ENCODE peak calls at places on chromosomes 16 and 17, in six cellular contexts. E is cardiac muscle cell; T is CD8-positive, alpha-beta memory T cell; B is stomach; D is breast epithelium; C is psoas muscle. Q is an unnamed sample.

GRCh38 chr17:50186661-50187402 is 14.6 kb downstream of the COL1A1 start:
- DNase-seq in E (peak), T (no peak), B (no peak), D (no peak), C (no peak), Q (no peak)

GRCh38 chr17:59893617-59894100 is 738 bp downstream of the RPS6KB1 start:
- DNase-seq in E (peak), T (no peak), B (no peak), D (no peak), C (no peak), Q (peak)

GRCh38 chr17:20156196-20157077 is 147.3 kb downstream of the SPECC1 start:
- DNase-seq in E (peak), T (no peak), B (peak), D (no peak), C (peak), Q (no peak)

GRCh38 chr17:5467416-5467815 is 1.4 kb downstream of the DHX33 start:
- DNase-seq in E (peak), T (no peak), B (no peak), D (no peak), C (no peak), Q (no peak)

GRCh38 chr17:80361495-80362220 is 53.3 kb upstream of the ENDOV start:
- DNase-seq in E (peak), T (no peak), B (no peak), D (peak), C (no peak), Q (no peak)

GRCh38 chr16:81190667-81191066 is 47.8 kb upstream of the BCO1 start:
- DNase-seq in E (peak), T (no peak), B (no peak), D (no peak), C (no peak), Q (peak)

GRCh38 chr17:82937411-82938371 is 97.9 kb upstream of the ZNF750 start:
- DNase-seq in E (no peak), T (no peak), B (peak), D (peak), C (peak), Q (no peak)

GRCh38 chr16:27362570-27363245 is 39.3 kb upstream of the IL21R start:
- DNase-seq in E (no peak), T (no peak), B (no peak), D (no peak), C (no peak), Q (no peak)

GRCh38 chr17:38752930-38753506 is 477 bp downstream of the PSMB3 start:
- DNase-seq in E (no peak), T (no peak), B (no peak), D (no peak), C (no peak), Q (no peak)

GRCh38 chr16:397736-398332 is 835 bp downstream of the NME4 start:
- DNase-seq in E (peak), T (no peak), B (peak), D (peak), C (peak), Q (peak)

GRCh38 chr17:74243013-74243755 is 29.8 kb downstream of the TTYH2 start:
- DNase-seq in E (no peak), T (no peak), B (peak), D (no peak), C (no peak), Q (peak)

GRCh38 chr16:58501242-58502131 is 1.5 kb downstream of the NDRG4 start:
- DNase-seq in E (no peak), T (peak), B (peak), D (peak), C (no peak), Q (no peak)

GRCh38 chr16:1223355-1224214 is 1.5 kb downstream of the TPSG1 start:
- DNase-seq in E (no peak), T (no peak), B (no peak), D (no peak), C (no peak), Q (no peak)

GRCh38 chr16:67672739-67673662 is 6.4 kb downstream of the C16orf86 start:
- DNase-seq in E (peak), T (no peak), B (peak), D (peak), C (peak), Q (peak)

GRCh38 chr17:40038882-40039513 is 15.2 kb downstream of the MED24 start:
- DNase-seq in E (peak), T (no peak), B (peak), D (peak), C (peak), Q (peak)

GRCh38 chr16:51538707-51539604 is 387.9 kb upstream of the SALL1 start:
- DNase-seq in E (peak), T (no peak), B (no peak), D (no peak), C (no peak), Q (no peak)

GRCh38 chr17:69719474-69720048 is 305.1 kb downstream of the MAP2K6 start:
- DNase-seq in E (no peak), T (no peak), B (no peak), D (no peak), C (no peak), Q (no peak)

GRCh38 chr17:46817151-46817900 is 1.2 kb downstream of the WNT3 start:
- DNase-seq in E (no peak), T (no peak), B (no peak), D (no peak), C (no peak), Q (no peak)

GRCh38 chr17:81676906-81677305 is 6.7 kb downstream of the ARL16 start:
- DNase-seq in E (no peak), T (no peak), B (no peak), D (no peak), C (no peak), Q (no peak)
- H3K27ac ChIP-seq in E (peak), T (no peak), B (no peak), D (peak), C (no peak), Q (no peak)

DNA sequence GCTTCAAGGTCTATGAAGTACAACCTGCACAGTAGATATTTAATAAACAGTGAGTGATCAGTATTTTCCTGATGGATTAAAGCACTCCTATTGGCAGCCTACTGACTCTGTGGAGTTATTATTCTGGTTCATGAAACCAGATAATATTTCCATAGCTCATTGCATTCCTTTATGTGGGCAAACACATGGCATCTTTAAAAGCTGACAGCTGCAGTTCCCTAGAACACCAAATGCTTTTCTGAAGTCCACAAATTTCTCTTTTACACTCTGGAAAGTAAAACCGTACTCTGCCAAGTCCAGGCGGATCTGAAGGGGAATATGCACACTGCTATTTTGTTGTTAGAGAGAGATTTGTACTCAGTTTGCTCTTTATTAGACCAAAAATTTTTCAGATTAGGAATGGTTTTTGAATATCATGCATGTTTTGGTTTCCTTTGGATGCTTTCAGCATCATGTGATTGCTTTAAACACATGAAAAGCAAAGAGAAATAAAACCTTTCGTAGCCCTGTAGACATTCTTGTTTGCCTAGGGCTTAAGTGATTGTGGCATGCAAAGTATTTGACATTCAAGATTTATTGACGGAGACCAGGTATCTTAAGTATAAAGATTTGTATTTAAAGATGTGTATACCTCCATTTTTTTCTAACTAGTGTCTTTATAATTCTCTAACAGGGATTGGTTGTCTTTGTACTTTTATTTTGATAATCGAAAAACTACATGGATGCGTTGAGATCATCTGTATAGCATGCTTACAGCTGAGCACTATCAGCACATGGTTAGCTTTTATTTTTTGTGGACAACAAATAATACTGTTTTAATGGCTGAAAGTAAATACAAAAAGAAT is 19.5 kb downstream of the SEC14L1 start:
- DNase-seq in E (no peak), T (no peak), B (no peak), D (no peak), C (no peak), Q (no peak)
- H3K27ac ChIP-seq in E (peak), T (no peak), B (no peak), D (peak), C (peak), Q (peak)

DNA sequence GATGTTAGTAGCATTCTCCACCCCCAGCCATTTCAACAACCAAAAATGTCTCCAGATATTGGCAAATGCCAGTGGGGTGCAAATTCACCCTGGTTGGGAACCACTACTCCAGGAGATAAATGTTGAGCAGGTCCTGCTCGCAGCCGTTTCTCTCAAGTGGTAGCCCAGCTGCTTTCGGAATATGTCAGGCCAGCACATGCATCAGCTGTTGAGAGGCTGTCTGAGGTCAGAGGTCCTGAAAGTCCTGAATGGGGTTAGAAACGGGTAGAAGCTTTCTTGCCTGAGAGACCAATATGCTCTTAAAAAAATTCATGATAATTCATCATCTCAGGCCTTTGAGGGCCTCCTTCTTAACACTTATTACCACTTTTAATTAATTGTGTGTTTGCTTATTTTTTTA is 31.0 kb downstream of the TEKT5 start:
- DNase-seq in E (no peak), T (no peak), B (no peak), D (no peak), C (no peak), Q (no peak)
- H3K27ac ChIP-seq in E (no peak), T (no peak), B (no peak), D (no peak), C (no peak), Q (no peak)

DNA sequence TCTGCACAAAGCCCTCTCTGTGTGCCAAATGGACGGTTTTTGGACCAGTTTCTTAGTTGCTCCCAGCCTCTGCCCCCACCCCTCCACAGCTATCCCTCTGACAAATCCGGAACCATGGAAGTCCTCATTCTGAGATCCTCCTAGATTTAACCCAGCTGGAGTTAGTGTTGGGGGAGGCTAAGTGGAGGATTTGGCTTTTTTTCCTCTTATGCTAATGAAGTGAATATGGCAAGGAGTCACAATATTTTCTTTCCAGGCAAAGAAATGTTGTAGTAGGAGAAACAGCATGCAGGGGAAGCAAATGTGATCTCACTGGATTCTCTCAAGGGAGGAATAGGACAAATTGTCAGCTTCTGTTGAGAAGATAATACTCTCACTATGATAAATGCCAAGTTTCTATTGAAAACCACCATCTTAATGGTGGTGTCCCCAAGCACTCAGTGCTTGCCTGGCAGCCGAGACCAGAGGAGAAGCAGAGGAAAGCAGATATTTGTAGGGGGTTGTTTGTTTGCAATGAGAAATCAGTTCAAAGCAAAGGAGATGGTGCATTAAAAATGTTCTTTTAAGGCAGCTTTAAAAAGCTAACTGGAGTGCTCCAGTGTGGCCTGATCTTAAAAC is 159.5 kb downstream of the MSI2 start:
- DNase-seq in E (peak), T (no peak), B (no peak), D (no peak), C (no peak), Q (no peak)
- H3K27ac ChIP-seq in E (no peak), T (no peak), B (no peak), D (no peak), C (no peak), Q (no peak)

GRCh38 chr17:28189667-28190066 is 129.3 kb upstream of the TMEM97 start:
- DNase-seq in E (peak), T (no peak), B (no peak), D (no peak), C (no peak), Q (no peak)
- H3K27ac ChIP-seq in E (no peak), T (no peak), B (no peak), D (peak), C (no peak), Q (no peak)

GRCh38 chr16:70152578-70153302 is 20.8 kb upstream of the CLEC18C start:
- DNase-seq in E (no peak), T (no peak), B (peak), D (no peak), C (no peak), Q (no peak)
- H3K27ac ChIP-seq in E (no peak), T (no peak), B (peak), D (no peak), C (no peak), Q (peak)

DNA sequence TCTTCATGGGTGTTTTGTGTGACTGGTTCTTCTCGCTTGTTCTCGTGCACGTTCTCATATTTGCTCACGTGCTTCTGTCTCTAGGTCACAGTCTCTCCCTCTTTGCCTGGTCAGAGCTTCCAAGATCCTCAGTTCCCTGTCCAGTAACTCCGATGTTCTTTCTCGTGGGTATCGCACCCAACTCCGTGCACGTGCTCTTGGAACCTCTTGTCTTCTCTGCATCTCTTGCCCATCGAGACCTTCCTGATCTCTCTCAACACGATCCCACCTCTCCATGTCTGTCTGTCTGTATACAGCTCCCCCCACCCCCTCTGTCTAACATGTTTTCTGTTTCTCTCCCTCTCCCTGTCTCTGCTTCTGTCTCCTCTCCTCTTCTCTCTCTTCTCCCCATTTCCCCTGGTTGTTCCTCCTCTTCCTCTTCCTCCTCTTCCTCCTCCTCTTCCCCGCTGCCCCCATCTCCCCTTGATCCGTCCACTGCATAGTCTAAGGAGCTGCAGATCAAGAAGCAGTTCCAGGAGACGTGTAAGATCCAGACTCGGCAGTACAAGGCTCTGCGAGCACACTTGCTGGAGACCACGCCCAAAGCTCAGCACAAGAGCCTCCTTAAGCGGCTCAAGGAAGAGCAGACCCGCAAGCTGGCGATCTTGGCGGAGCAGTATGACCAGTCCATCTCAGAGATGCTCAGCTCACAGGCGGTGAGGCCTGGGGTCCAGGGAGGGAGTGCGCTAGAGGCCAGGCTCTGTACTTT is 6.1 kb downstream of the HIRIP3 start:
- DNase-seq in E (no peak), T (no peak), B (no peak), D (no peak), C (no peak), Q (no peak)
- H3K27ac ChIP-seq in E (no peak), T (no peak), B (no peak), D (no peak), C (no peak), Q (no peak)

GRCh38 chr17:18960803-18961511 is 9.0 kb downstream of the SLC5A10 start:
- DNase-seq in E (peak), T (peak), B (peak), D (peak), C (peak), Q (peak)
- H3K27ac ChIP-seq in E (no peak), T (no peak), B (no peak), D (no peak), C (no peak), Q (no peak)

Q was measured in gastrocnemius medialis.